ENCODE peak calls at places on chromosomes 12 and 14, in four cellular contexts. L, P, U and O are unnamed samples. For H3K27me3, the result is how much of the 10 kb centered on the place peaks cover.

GRCh38 chr12:13573698-13574321 is 377.3 kb downstream of the EMP1 start:
- DNase-seq in L (no peak), P (no peak), U (no peak), O (no peak)

GRCh38 chr12:93234641-93235040 is 143.1 kb upstream of the NUDT4 start:
- DNase-seq in L (no peak), P (no peak), U (no peak), O (no peak)

GRCh38 chr12:6070472-6071257 is 53.8 kb downstream of the VWF start:
- DNase-seq in L (peak), P (no peak), U (no peak), O (no peak)

GRCh38 chr14:54697806-54698205 is 130.9 kb downstream of the SAMD4A start:
- DNase-seq in L (no peak), P (no peak), U (no peak), O (no peak)

GRCh38 chr14:30291216-30291615 is 267.7 kb upstream of the G2E3 start:
- DNase-seq in L (no peak), P (no peak), U (no peak), O (no peak)

GRCh38 chr14:61329478-61330051 is 8.2 kb downstream of the PRKCH start:
- DNase-seq in L (no peak), P (no peak), U (no peak), O (no peak)

GRCh38 chr14:58808828-58809227 is 171.1 kb downstream of the DACT1 start:
- DNase-seq in L (no peak), P (no peak), U (no peak), O (peak)

GRCh38 chr12:93960521-93960920 is 187.9 kb upstream of the PLXNC1 start:
- DNase-seq in L (no peak), P (no peak), U (no peak), O (no peak)

GRCh38 chr12:4664111-4664510 is 15.2 kb downstream of the NDUFA9 start:
- DNase-seq in L (no peak), P (no peak), U (no peak), O (no peak)

GRCh38 chr12:67957383-67957782 is 31.9 kb upstream of the IFNG-AS1 start:
- DNase-seq in L (no peak), P (peak), U (no peak), O (no peak)

GRCh38 chr12:27970391-27970980 is 2.0 kb downstream of the PTHLH start:
- DNase-seq in L (peak), P (peak), U (no peak), O (no peak)

GRCh38 chr14:93834739-93835383 is 46.6 kb upstream of the PRIMA1 start:
- DNase-seq in L (no peak), P (peak), U (no peak), O (no peak)

GRCh38 chr12:12505544-12506501 is 56.8 kb downstream of the DUSP16 start:
- DNase-seq in L (no peak), P (peak), U (no peak), O (no peak)

GRCh38 chr12:2352203-2352602 is 299.4 kb downstream of the CACNA1C start:
- DNase-seq in L (no peak), P (no peak), U (no peak), O (no peak)

GRCh38 chr12:94725375-94726168 is 75.2 kb upstream of the TMCC3 start:
- DNase-seq in L (peak), P (no peak), U (no peak), O (no peak)

GRCh38 chr12:94640134-94640928 is 10.0 kb downstream of the TMCC3 start:
- DNase-seq in L (no peak), P (no peak), U (no peak), O (no peak)

GRCh38 chr12:41636658-41637057 is 448.5 kb downstream of the PDZRN4 start:
- DNase-seq in L (no peak), P (no peak), U (no peak), O (no peak)

GRCh38 chr14:63717704-63718103 is 10.2 kb downstream of the SGPP1 start:
- DNase-seq in L (no peak), P (no peak), U (no peak), O (no peak)

GRCh38 chr12:56634242-56634836 is 4.2 kb upstream of the BAZ2A start:
- DNase-seq in L (peak), P (no peak), U (no peak), O (peak)

GRCh38 chr12:130920711-130921381 is 32.9 kb upstream of the ADGRD1 start:
- DNase-seq in L (no peak), P (no peak), U (no peak), O (peak)

GRCh38 chr14:96686126-96686525 is 111.1 kb upstream of the VRK1 start:
- DNase-seq in L (no peak), P (no peak), U (no peak), O (no peak)
- H3K27me3 ChIP-seq in L (under half), P (under half), U (under half), O (under half)

GRCh38 chr14:52075371-52075770 is 6.5 kb upstream of the NID2 start:
- DNase-seq in L (no peak), P (no peak), U (no peak), O (no peak)

GRCh38 chr14:52072266-52072780 is 3.5 kb upstream of the NID2 start:
- DNase-seq in L (no peak), P (no peak), U (no peak), O (no peak)

GRCh38 chr14:52076334-52076733 is 7.5 kb upstream of the NID2 start:
- DNase-seq in L (no peak), P (no peak), U (no peak), O (no peak)

GRCh38 chr14:52071675-52072074 is 2.8 kb upstream of the NID2 start:
- DNase-seq in L (no peak), P (no peak), U (no peak), O (no peak)

DNA sequence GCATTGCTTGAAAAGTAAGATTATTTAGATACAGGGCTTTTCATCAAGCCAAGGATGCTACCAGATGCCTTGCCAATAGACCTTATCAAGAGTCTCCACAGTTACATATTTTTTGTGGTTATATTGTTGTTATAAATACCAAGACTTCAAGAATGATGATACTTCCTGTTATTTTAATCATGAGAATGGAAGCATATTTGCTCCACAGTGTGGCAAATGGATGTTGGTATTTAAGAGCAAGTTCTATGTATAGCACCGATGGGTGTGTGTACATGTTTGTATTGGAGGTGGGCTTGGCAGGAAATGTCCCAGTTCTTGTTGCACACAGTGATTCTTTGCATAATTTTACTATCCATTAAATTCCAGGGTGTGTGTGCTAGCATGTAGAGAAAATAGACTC is 4.4 kb upstream of the NID2 start:
- DNase-seq in L (no peak), P (no peak), U (no peak), O (no peak)
- H3K27me3 ChIP-seq in L (under half), P (under half), U (under half), O (under half)

GRCh38 chr12:132435486-132436187 is 54.3 kb upstream of the FBRSL1 start:
- DNase-seq in L (no peak), P (no peak), U (no peak), O (no peak)
- H3K27me3 ChIP-seq in L (under half), P (under half), U (under half), O (under half)

GRCh38 chr12:51869931-51870330 is 18.0 kb upstream of the ANKRD33 start:
- DNase-seq in L (no peak), P (no peak), U (no peak), O (no peak)

GRCh38 chr12:51871126-51871525 is 16.8 kb upstream of the ANKRD33 start:
- DNase-seq in L (no peak), P (no peak), U (no peak), O (no peak)

GRCh38 chr12:51868821-51869489 is 18.9 kb upstream of the ANKRD33 start:
- DNase-seq in L (no peak), P (peak), U (no peak), O (no peak)

GRCh38 chr12:51867796-51868428 is 19.4 kb upstream of the FIGNL2 start:
- DNase-seq in L (no peak), P (no peak), U (no peak), O (no peak)

GRCh38 chr12:51869490-51869865 is 18.4 kb upstream of the ANKRD33 start:
- DNase-seq in L (no peak), P (no peak), U (no peak), O (no peak)
- H3K27me3 ChIP-seq in L (under half), P (under half), U (under half), O (under half)

GRCh38 chr12:57851552-57852186 is 5.1 kb upstream of the CTDSP2 start:
- DNase-seq in L (no peak), P (no peak), U (no peak), O (no peak)
- H3K27me3 ChIP-seq in L (under half), P (under half), U (under half), O (under half)

GRCh38 chr12:114444422-114445279 is 38.7 kb upstream of the TBX5 start:
- DNase-seq in L (peak), P (no peak), U (no peak), O (no peak)
- H3K27me3 ChIP-seq in L (half or more), P (half or more), U (under half), O (under half)

DNA sequence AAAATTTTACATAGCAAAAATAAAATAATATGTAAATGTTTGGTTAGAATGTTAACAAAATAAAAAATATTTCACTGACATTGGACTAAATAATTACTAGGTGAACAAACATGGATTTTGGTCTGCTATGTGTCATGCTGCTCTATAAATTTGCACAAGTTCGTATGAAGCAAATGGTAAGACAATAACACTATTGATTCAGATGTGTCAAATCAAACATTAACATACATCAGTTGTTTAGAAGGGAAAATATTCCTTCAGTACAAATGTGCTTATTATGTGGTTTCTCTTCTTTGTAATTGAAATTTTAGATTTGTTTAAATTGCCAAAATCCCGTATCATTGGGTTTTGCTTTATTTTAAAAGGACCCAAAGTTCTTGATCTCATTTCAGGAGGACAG is 46.9 kb downstream of the PAWR start:
- DNase-seq in L (no peak), P (no peak), U (no peak), O (no peak)
- H3K27me3 ChIP-seq in L (under half), P (under half), U (under half), O (under half)

GRCh38 chr14:104683653-104684448 is 5.6 kb upstream of the INF2 start:
- DNase-seq in L (no peak), P (no peak), U (no peak), O (no peak)
- H3K27me3 ChIP-seq in L (under half), P (under half), U (under half), O (under half)